ENCODE peak calls at places on chromosomes 3 and 15, in six cellular contexts. H, Z, M, G, V and S are unnamed samples.

GRCh38 chr3:174440350-174440716 is 418.8 kb upstream of the NAALADL2 start:
- DNase-seq in V (no peak), M (peak; percentile 6), Z (peak; percentile 70), H (no peak), G (no peak), S (no peak)

GRCh38 chr3:50275996-50276761 is 2.7 kb upstream of the LSMEM2 start:
- DNase-seq in M (no peak), V (no peak), H (no peak), Z (no peak), G (no peak), S (peak; percentile 82)

GRCh38 chr15:67024322-67024997 is 40.9 kb upstream of the SMAD3 start:
- DNase-seq in H (no peak), V (peak; percentile 98), G (no peak), Z (peak; percentile 97), M (peak; percentile 87), S (no peak)

GRCh38 chr3:104133004-104133403 is 1233.7 kb upstream of the ALCAM start:
- DNase-seq in V (no peak), G (no peak), Z (no peak), H (no peak), M (no peak), S (no peak)

GRCh38 chr3:27279153-27279552 is 90.0 kb downstream of the NEK10 start:
- DNase-seq in G (no peak), Z (no peak), V (peak; percentile 17), M (no peak), H (no peak), S (no peak)

GRCh38 chr15:97235285-97235985 is 725.1 kb upstream of the ARRDC4 start:
- DNase-seq in V (peak; percentile 64), Z (peak; percentile 39), H (peak; percentile 66), M (peak; percentile 11), G (no peak), S (peak; percentile 52)

GRCh38 chr3:51311055-51311454 is 74.0 kb upstream of the MANF start:
- DNase-seq in H (no peak), G (no peak), V (peak; percentile 37), Z (peak; percentile 33), M (no peak), S (no peak)

GRCh38 chr3:59655616-59656015 is 605.8 kb upstream of the CFAP20DC start:
- DNase-seq in Z (no peak), H (no peak), V (no peak), G (no peak), M (no peak), S (no peak)

GRCh38 chr15:99993681-99994131 is 260.5 kb upstream of the LYSMD4 start:
- DNase-seq in G (no peak), M (no peak), Z (no peak), H (no peak), V (no peak), S (no peak)

GRCh38 chr15:49468440-49468839 is 45.4 kb downstream of the FGF7 start:
- DNase-seq in V (peak; percentile 34), M (no peak), G (no peak), Z (peak; percentile 51), H (no peak), S (no peak)

DNA sequence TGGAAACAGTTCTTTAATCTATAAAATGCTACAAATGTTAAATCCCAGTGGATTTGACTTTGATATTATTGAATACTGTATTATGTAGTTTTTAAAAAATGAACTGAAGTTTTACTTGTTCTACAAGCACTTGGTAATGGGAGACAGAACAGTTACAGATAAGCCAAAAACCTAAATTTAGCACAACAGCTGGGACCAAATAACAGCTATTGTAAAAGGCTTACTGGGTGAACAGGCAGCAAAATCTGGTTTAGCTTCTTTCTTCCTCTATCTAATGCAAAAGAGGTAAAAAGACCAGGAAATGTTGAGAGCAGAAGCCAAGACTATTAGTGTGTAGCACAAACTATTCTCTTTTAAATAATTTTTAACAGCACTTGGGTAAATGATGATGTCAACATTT is 1.6 kb upstream of the ATOSA start:
- DNase-seq in H (no peak), V (no peak), M (no peak), Z (no peak), G (no peak), S (no peak)
- H3K14ac ChIP-seq in H (no peak overlapping the region), V (no peak overlapping the region), M (no peak overlapping the region), Z (no peak overlapping the region), G (no peak overlapping the region), S (no peak overlapping the region)

GRCh38 chr3:141275973-141276372 is 44.3 kb downstream of the PXYLP1 start:
- DNase-seq in Z (peak; percentile 72), H (no peak), M (peak; percentile 94), V (peak; percentile 89), G (no peak), S (no peak)
- H4K91ac ChIP-seq in Z (no peak overlapping the region), H (no peak overlapping the region), M (no peak overlapping the region), V (no peak overlapping the region), G (no peak overlapping the region), S (no peak overlapping the region)

GRCh38 chr3:24492971-24493551 is 1.6 kb downstream of the THRB start:
- DNase-seq in G (no peak), Z (no peak), M (no peak), V (no peak), H (no peak), S (no peak)

GRCh38 chr3:24495334-24495994 is 814 bp upstream of the THRB start:
- DNase-seq in V (peak; percentile 62), Z (no peak), H (peak; percentile 31), M (peak; percentile 55), G (no peak), S (peak; percentile 70)

GRCh38 chr3:24494616-24495333 is at the start of gene THRB:
- DNase-seq in V (peak; percentile 76), M (peak; percentile 65), Z (no peak), G (no peak), H (peak; percentile 63), S (peak; percentile 81)

GRCh38 chr3:24496529-24497482 is 2.2 kb upstream of the THRB start:
- DNase-seq in Z (peak; percentile 4), H (peak; percentile 35), G (no peak), M (peak; percentile 78), V (peak; percentile 79), S (peak; percentile 84)

GRCh38 chr3:24493951-24494615 is 567 bp downstream of the THRB start:
- DNase-seq in Z (no peak), V (peak; percentile 86), M (peak; percentile 65), H (peak; percentile 18), G (no peak), S (peak; percentile 57)
- H2AFZ ChIP-seq in Z (no peak overlapping the region), V (peak overlapping the region; percentile 84), M (peak overlapping the region; percentile 34), H (peak overlapping the region; percentile 98), G (peak overlapping the region; percentile 48), S (no peak overlapping the region)

DNA sequence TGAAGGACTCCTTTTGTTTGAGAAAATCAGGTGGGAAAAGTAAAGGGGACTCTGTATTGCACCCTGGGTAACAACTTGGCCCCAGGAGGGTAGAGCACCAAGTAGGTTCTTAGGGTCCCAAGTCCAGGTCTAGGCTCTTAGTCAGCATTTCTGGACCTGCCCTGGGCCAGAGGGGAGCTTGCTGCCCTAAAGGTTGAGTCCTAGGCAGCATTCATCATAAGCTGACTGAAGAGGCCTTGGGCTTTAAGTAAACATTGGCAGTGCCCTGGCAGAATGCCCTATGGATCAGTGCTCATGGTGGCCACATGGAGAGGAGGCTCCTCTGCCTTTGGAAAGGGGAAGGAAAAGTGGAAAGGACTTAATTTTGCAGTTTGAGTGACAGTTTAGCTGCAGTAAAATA is 268.5 kb upstream of the CTNNB1 start:
- DNase-seq in M (no peak), H (no peak), Z (no peak), G (no peak), V (no peak), S (no peak)
- H3K14ac ChIP-seq in M (no peak overlapping the region), H (no peak overlapping the region), Z (no peak overlapping the region), G (no peak overlapping the region), V (no peak overlapping the region), S (no peak overlapping the region)

DNA sequence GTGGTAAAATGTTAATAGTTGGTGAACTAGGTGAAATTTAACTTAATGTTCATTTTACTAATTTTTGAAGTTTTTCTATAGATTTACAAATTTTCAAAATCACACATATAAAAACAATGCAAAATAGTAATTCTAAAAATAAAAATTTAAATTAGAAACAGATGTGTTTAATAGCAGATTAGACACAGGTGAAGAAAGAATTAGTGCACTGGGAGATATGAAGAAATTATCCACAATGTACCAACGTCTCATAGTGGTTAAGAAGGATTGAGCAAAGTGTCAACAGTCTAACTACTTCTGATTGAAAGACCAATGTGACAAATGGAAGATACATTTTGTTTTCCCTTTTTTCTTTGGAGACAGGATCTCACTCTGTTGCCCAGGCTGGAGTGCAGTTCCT is 26.5 kb downstream of the SPG11 start:
- DNase-seq in G (no peak), M (no peak), V (no peak), H (no peak), Z (no peak), S (no peak)
- H4K91ac ChIP-seq in G (no peak overlapping the region), M (no peak overlapping the region), V (no peak overlapping the region), H (no peak overlapping the region), Z (no peak overlapping the region), S (no peak overlapping the region)

GRCh38 chr15:75731248-75732100 is 18.8 kb upstream of the CSPG4 start:
- DNase-seq in G (no peak), M (no peak), V (peak; percentile 64), H (no peak), Z (peak; percentile 51), S (no peak)
- H2AFZ ChIP-seq in G (no peak overlapping the region), M (no peak overlapping the region), V (peak overlapping the region; percentile 32), H (peak overlapping the region; percentile 68), Z (peak overlapping the region; percentile 91), S (no peak overlapping the region)